ENCODE peak calls at places on chromosomes 5 and 9, in ten cellular contexts. W is Caco-2; T is AG10803; E is HL-60; X is Peyer's patch; J is foreskin keratinocyte; Q is T-helper 1 cell; A is stimulated activated CD4-positive, alpha-beta T cell treated with anti-CD3 and anti-CD28 coated beads, Interleukin-2, amount 100 ng/mL, for 24 hours; L is D341Med; V is nephron progenitor cell. D is an unnamed sample.

GRCh38 chr5:111737716-111738115 is 19.3 kb downstream of the NREP start:
- DNase-seq in J (no peak), X (no peak), A (no peak), V (no peak), W (no peak), L (no peak), Q (no peak), E (no peak), T (peak), D (no peak)

GRCh38 chr5:143796753-143797152 is 15.2 kb upstream of the HMHB1 start:
- DNase-seq in T (no peak), L (no peak), J (no peak), Q (no peak), W (no peak), A (no peak), X (no peak), V (no peak), E (peak), D (no peak)

GRCh38 chr5:180049357-180049673 is 22.2 kb downstream of the RNF130 start:
- DNase-seq in X (no peak), W (no peak), J (no peak), Q (no peak), T (no peak), E (no peak), L (no peak), A (no peak), V (no peak), D (no peak)

GRCh38 chr5:168575391-168576372 is 3.5 kb downstream of the PANK3 start:
- DNase-seq in V (no peak), A (no peak), E (no peak), L (no peak), J (no peak), T (no peak), Q (no peak), W (no peak), X (no peak), D (no peak)

GRCh38 chr9:88535932-88536324 is 950 bp downstream of the NXNL2 start:
- DNase-seq in W (no peak), A (no peak), Q (no peak), J (no peak), T (peak), V (no peak), X (no peak), L (no peak), E (no peak), D (no peak)

GRCh38 chr9:133251773-133252172 is 23.2 kb downstream of the ABO start:
- DNase-seq in T (no peak), W (no peak), E (no peak), L (no peak), A (no peak), V (no peak), J (no peak), Q (no peak), X (no peak), D (no peak)

GRCh38 chr9:2228132-2228531 is 213.0 kb downstream of the SMARCA2 start:
- DNase-seq in W (no peak), Q (no peak), J (no peak), L (peak), E (peak), T (no peak), V (peak), X (no peak), A (peak), D (peak)

GRCh38 chr5:79890119-79890870 is 100.8 kb downstream of the MTX3 start:
- DNase-seq in Q (no peak), T (no peak), V (no peak), J (no peak), E (no peak), L (no peak), W (no peak), X (no peak), A (no peak), D (no peak)

GRCh38 chr5:54018438-54018837 is 291.9 kb downstream of the ARL15 start:
- DNase-seq in J (no peak), Q (no peak), T (no peak), V (no peak), E (no peak), L (no peak), A (no peak), X (no peak), W (no peak), D (no peak)

GRCh38 chr5:139710370-139711066 is 62.4 kb downstream of the CXXC5 start:
- DNase-seq in J (no peak), T (peak), X (peak), A (peak), W (peak), V (peak), E (no peak), Q (no peak), L (peak), D (peak)

GRCh38 chr5:68711311-68712200 is 382.3 kb upstream of the SLC30A5 start:
- DNase-seq in V (no peak), A (peak), T (no peak), W (no peak), X (no peak), Q (no peak), J (peak), E (no peak), L (peak), D (no peak)

GRCh38 chr9:110444911-110445310 is 107.2 kb upstream of the TXNDC8 start:
- DNase-seq in A (no peak), W (no peak), J (no peak), T (peak), X (no peak), E (peak), L (no peak), V (no peak), Q (no peak), D (no peak)

GRCh38 chr9:124267271-124267807 is 9.6 kb downstream of the NEK6 start:
- DNase-seq in V (no peak), E (peak), Q (no peak), T (peak), A (no peak), L (no peak), W (no peak), X (no peak), J (peak), D (no peak)

GRCh38 chr5:26470439-26470838 is 567.9 kb downstream of the CDH9 start:
- DNase-seq in X (no peak), Q (no peak), J (no peak), V (no peak), A (no peak), L (no peak), T (no peak), W (no peak), E (no peak), D (no peak)

GRCh38 chr5:44613951-44614350 is 194.8 kb upstream of the MRPS30 start:
- DNase-seq in J (no peak), V (no peak), W (no peak), A (no peak), Q (no peak), L (no peak), E (no peak), T (no peak), X (no peak), D (no peak)

GRCh38 chr5:150624334-150625163 is 15.9 kb upstream of the SYNPO start:
- DNase-seq in V (peak), Q (peak), X (peak), J (no peak), A (peak), E (no peak), W (no peak), T (no peak), L (peak), D (no peak)

GRCh38 chr5:73301208-73302088 is 128.5 kb downstream of the TMEM174 start:
- DNase-seq in V (no peak), L (no peak), Q (no peak), A (no peak), J (no peak), W (no peak), T (no peak), X (no peak), E (no peak), D (no peak)

GRCh38 chr5:157670662-157671591 is at the start of gene C5orf52:
- DNase-seq in W (peak), Q (peak), T (peak), V (peak), J (no peak), E (no peak), A (peak), X (peak), L (no peak), D (peak)

GRCh38 chr9:38687389-38687842 is 32.5 kb downstream of the FAM240B start:
- DNase-seq in T (no peak), E (no peak), A (peak), L (no peak), Q (peak), W (peak), J (peak), X (peak), V (no peak), D (peak)

GRCh38 chr9:74765572-74765971 is 122.1 kb downstream of the TRPM6 start:
- DNase-seq in T (no peak), E (no peak), X (no peak), V (no peak), J (no peak), A (no peak), W (no peak), Q (no peak), L (no peak), D (no peak)

GRCh38 chr5:78221964-78222451 is 72.5 kb downstream of the AP3B1 start:
- DNase-seq in A (no peak), T (peak), V (no peak), E (peak), Q (peak), J (no peak), X (no peak), L (peak), W (no peak), D (no peak)

GRCh38 chr5:107570805-107571531 is 99.8 kb downstream of the EFNA5 start:
- DNase-seq in J (peak), W (no peak), V (peak), X (peak), T (no peak), E (no peak), Q (peak), A (peak), L (no peak), D (peak)

GRCh38 chr9:37430841-37431597 is 8.5 kb downstream of the GRHPR start:
- DNase-seq in L (peak), J (no peak), W (peak), T (no peak), A (no peak), Q (no peak), E (no peak), X (no peak), V (no peak), D (no peak)

GRCh38 chr5:108669493-108669892 is 78.2 kb upstream of the FER start:
- DNase-seq in W (no peak), V (no peak), E (no peak), L (no peak), X (no peak), J (no peak), Q (no peak), A (no peak), T (no peak), D (no peak)

GRCh38 chr9:72473474-72474241 is 47.8 kb upstream of the TMC1 start:
- DNase-seq in A (no peak), W (no peak), E (no peak), V (no peak), Q (peak), L (no peak), J (peak), X (no peak), T (peak), D (no peak)

GRCh38 chr9:125829743-125830142 is 82.6 kb downstream of the PBX3 start:
- DNase-seq in V (no peak), J (no peak), T (peak), W (no peak), E (peak), X (no peak), L (no peak), A (peak), Q (peak), D (peak)

GRCh38 chr5:93611900-93612898 is 29.2 kb downstream of the NR2F1 start:
- DNase-seq in L (peak), T (peak), E (no peak), Q (no peak), X (peak), A (no peak), V (peak), W (peak), J (no peak), D (no peak)

GRCh38 chr9:34459941-34460340 is 1.3 kb downstream of the DNAI1 start:
- DNase-seq in X (no peak), T (no peak), E (no peak), A (no peak), L (no peak), Q (no peak), J (peak), W (no peak), V (no peak), D (no peak)

D was measured in stimulated activated naive CD8-positive, alpha-beta T cell treated with anti-CD3 and anti-CD28 coated beads, Interleukin-15, amount 100 ng/mL, for 72 hours.